ENCODE peak calls at places on chromosomes 1 and 21, in five cellular contexts. One of them, this sample, is unnamed.

GRCh38 chr1:159930634-159931033 is 5.3 kb upstream of the TAGLN2 start:
- DNase-seq in neural progenitor cell: no peak
- DNase-seq in H1: no peak
- DNase-seq in fibroblast of lung: no peak
- DNase-seq in H9: no peak
- DNase-seq in this sample: no peak

GRCh38 chr1:203985044-203985443 is 87.9 kb upstream of the SOX13 start:
- DNase-seq in fibroblast of lung: no peak
- DNase-seq in neural progenitor cell: peak
- DNase-seq in H9: peak
- DNase-seq in H1: peak
- DNase-seq in this sample: no peak

GRCh38 chr21:42766756-42767560 is 112.4 kb downstream of the WDR4 start:
- DNase-seq in H1: no peak
- DNase-seq in H9: no peak
- DNase-seq in fibroblast of lung: no peak
- DNase-seq in neural progenitor cell: no peak
- DNase-seq in this sample: no peak

GRCh38 chr21:39321424-39321823 is 8.0 kb upstream of the BRWD1 start:
- DNase-seq in neural progenitor cell: no peak
- DNase-seq in H1: no peak
- DNase-seq in fibroblast of lung: no peak
- DNase-seq in H9: no peak
- DNase-seq in this sample: no peak

GRCh38 chr1:16088996-16089395 is 15.5 kb upstream of the FAM131C start:
- DNase-seq in fibroblast of lung: peak
- DNase-seq in neural progenitor cell: no peak
- DNase-seq in H9: peak
- DNase-seq in H1: no peak
- DNase-seq in this sample: no peak

GRCh38 chr1:198118136-198118535 is 38.7 kb upstream of the NEK7 start:
- DNase-seq in H9: no peak
- DNase-seq in fibroblast of lung: peak
- DNase-seq in neural progenitor cell: no peak
- DNase-seq in H1: no peak
- DNase-seq in this sample: no peak

GRCh38 chr1:68703921-68704354 is 207.1 kb upstream of the DEPDC1 start:
- DNase-seq in neural progenitor cell: no peak
- DNase-seq in H9: no peak
- DNase-seq in H1: no peak
- DNase-seq in fibroblast of lung: no peak
- DNase-seq in this sample: no peak

GRCh38 chr1:38046333-38046883 is at the start of gene POU3F1:
- DNase-seq in fibroblast of lung: no peak
- DNase-seq in H9: no peak
- DNase-seq in H1: no peak
- DNase-seq in neural progenitor cell: peak
- DNase-seq in this sample: no peak

GRCh38 chr1:101002551-101002950 is 23.0 kb downstream of the DPH5 start:
- DNase-seq in H9: no peak
- DNase-seq in neural progenitor cell: no peak
- DNase-seq in H1: no peak
- DNase-seq in fibroblast of lung: no peak
- DNase-seq in this sample: no peak

GRCh38 chr1:94980909-94981252 is 54.0 kb upstream of the CNN3 start:
- DNase-seq in neural progenitor cell: no peak
- DNase-seq in fibroblast of lung: no peak
- DNase-seq in H9: no peak
- DNase-seq in H1: no peak
- DNase-seq in this sample: no peak

GRCh38 chr1:110348771-110349170 is 9.6 kb downstream of the RBM15 start:
- DNase-seq in neural progenitor cell: no peak
- DNase-seq in H1: no peak
- DNase-seq in fibroblast of lung: no peak
- DNase-seq in H9: no peak
- DNase-seq in this sample: no peak

GRCh38 chr1:217059401-217059800 is 336.2 kb upstream of the ESRRG start:
- DNase-seq in H1: no peak
- DNase-seq in neural progenitor cell: peak
- DNase-seq in fibroblast of lung: no peak
- DNase-seq in H9: peak
- DNase-seq in this sample: no peak

GRCh38 chr1:11245248-11245647 is 17.1 kb downstream of the MTOR start:
- DNase-seq in H1: no peak
- DNase-seq in H9: no peak
- DNase-seq in fibroblast of lung: no peak
- DNase-seq in neural progenitor cell: no peak
- DNase-seq in this sample: peak

GRCh38 chr1:70090875-70091274 is 114.5 kb downstream of the LRRC40 start:
- DNase-seq in fibroblast of lung: peak
- DNase-seq in H1: no peak
- DNase-seq in H9: no peak
- DNase-seq in neural progenitor cell: no peak
- DNase-seq in this sample: no peak

GRCh38 chr1:247156787-247157232 is 15.0 kb downstream of the ZNF124 start:
- DNase-seq in neural progenitor cell: no peak
- DNase-seq in fibroblast of lung: peak
- DNase-seq in H1: no peak
- DNase-seq in H9: no peak
- DNase-seq in this sample: no peak

GRCh38 chr1:19059773-19060172 is 103.3 kb upstream of the IFFO2 start:
- DNase-seq in H1: no peak
- DNase-seq in neural progenitor cell: no peak
- DNase-seq in fibroblast of lung: no peak
- DNase-seq in H9: no peak
- DNase-seq in this sample: no peak

DNA sequence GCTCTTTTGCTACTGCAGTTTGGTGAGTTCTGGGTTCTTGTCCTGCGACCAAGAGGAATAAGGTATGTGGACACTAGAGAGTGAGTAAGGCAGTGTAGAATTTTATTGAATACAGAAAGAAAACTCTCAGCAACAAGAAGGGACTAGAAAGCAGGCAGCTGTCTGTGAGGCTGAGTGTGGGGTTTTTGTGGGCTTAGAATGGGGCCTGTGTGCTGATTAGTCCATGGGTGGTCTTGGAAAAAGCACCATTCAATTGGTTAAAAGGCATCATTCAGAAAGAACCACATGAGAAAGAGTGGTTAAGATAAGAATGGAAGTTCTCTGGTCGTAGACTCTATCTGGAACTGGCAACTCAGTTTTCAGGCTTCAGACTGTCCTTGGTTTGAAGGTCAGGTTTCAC is 298.8 kb downstream of the TGFB2 start:
- DNase-seq in neural progenitor cell: peak
- DNase-seq in H1: no peak
- DNase-seq in fibroblast of lung: no peak
- DNase-seq in H9: no peak
- DNase-seq in this sample: no peak
- H2AFZ ChIP-seq in neural progenitor cell: no peak
- H2AFZ ChIP-seq in H1: peak
- H2AFZ ChIP-seq in fibroblast of lung: no peak
- H2AFZ ChIP-seq in H9: no peak
- H2AFZ ChIP-seq in this sample: no peak

DNA sequence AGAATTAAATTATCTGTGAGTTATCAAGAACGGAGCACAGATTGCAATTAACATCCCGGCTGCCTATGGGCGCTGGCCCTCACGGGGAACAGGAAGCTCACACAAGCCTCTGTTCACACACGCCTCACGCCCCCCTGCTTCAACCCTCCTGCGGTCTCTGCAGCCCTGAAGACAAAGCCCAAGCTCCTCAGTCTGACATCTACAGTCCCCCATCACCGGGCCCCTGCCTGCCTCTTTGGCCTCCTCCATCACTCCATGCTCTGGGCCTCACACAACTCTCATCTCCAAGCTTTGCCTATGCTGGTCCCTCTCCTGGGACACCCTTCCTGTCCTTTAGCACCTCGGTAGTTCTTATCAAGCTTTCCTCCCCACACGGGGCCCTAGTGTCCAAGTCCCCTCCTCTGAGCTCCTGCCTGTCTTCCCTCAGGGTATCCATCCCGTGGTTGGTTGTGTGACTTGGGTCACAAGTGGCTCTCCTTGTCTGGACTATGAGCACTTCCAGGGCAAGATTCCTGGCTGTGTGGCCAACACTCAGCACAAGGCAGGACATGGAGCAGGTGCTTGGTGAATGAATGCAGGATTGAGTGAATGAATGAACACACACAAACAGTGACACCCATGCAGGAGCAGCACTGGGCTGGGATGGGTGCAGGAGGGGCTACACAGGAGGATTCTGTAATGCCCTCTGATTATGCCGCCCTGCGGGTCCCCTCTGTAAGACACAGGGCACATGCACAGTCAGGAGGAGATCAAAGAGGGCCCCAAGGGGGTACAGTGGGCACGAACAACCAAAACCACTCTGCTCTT is 116.1 kb downstream of the DMRTB1 start:
- DNase-seq in H1: no peak
- DNase-seq in fibroblast of lung: no peak
- DNase-seq in H9: no peak
- DNase-seq in neural progenitor cell: peak
- DNase-seq in this sample: no peak
- H2AFZ ChIP-seq in H1: no peak
- H2AFZ ChIP-seq in fibroblast of lung: no peak
- H2AFZ ChIP-seq in H9: no peak
- H2AFZ ChIP-seq in neural progenitor cell: peak
- H2AFZ ChIP-seq in this sample: no peak

DNA sequence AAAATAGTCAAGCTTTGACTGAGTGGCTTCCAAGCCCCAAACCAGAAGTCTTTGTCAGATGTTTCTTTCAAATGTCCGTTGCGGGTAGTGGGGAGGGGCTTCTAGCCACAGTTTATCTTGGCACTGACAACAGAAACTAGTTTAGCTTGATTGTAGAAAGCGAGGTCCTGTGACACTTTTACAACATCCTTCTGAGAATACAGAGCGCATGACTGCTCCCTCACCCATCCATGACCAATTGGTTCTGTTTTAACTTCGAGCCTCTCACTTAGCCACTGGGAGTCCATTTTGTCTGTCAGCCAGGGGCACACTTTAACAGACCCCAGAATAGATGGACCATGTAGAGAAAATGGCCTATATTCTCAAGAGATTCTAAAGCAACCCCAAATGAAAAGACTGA is 199.2 kb upstream of the ST6GALNAC5 start:
- DNase-seq in H9: no peak
- DNase-seq in neural progenitor cell: no peak
- DNase-seq in H1: no peak
- DNase-seq in fibroblast of lung: peak
- DNase-seq in this sample: no peak
- H2AFZ ChIP-seq in H9: no peak
- H2AFZ ChIP-seq in neural progenitor cell: peak
- H2AFZ ChIP-seq in H1: peak
- H2AFZ ChIP-seq in fibroblast of lung: no peak
- H2AFZ ChIP-seq in this sample: no peak

GRCh38 chr1:82269466-82269865 is 468.7 kb downstream of the ADGRL2 start:
- DNase-seq in H1: no peak
- DNase-seq in H9: no peak
- DNase-seq in neural progenitor cell: no peak
- DNase-seq in fibroblast of lung: peak
- DNase-seq in this sample: no peak
- H2AFZ ChIP-seq in H1: no peak
- H2AFZ ChIP-seq in H9: no peak
- H2AFZ ChIP-seq in neural progenitor cell: peak
- H2AFZ ChIP-seq in fibroblast of lung: no peak
- H2AFZ ChIP-seq in this sample: no peak

DNA sequence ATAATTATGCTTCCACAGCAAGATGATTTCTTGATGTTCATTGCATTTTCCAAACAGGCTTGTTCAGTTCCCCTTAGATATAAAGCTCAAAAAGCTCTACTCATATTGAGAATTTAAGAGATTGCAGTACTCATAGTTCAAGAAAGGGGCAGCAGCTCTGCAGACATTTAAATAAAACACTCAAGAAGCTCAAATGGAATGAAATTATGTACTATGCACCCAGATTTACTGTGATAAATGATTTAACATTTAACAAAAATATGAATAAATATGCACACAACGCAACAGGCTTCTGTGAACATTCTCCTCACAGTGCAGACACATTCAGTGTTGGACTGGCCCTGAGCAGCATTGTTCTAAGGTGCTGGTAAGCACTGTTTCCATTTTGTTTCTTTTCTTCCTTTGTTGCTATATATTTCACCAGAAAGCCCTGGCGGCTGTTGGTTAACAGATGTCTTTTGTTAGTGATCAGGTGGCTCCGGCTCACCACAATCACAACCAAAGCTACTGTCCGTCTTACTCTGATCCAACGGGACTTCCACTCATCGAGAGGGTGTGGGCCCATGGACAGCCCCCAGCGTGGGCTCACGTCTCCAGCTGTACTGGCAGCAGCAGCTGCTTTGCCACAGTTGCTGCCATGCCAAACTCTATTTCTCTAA is 1440.3 kb downstream of the NCAM2 start:
- DNase-seq in fibroblast of lung: no peak
- DNase-seq in H1: no peak
- DNase-seq in neural progenitor cell: no peak
- DNase-seq in H9: no peak
- DNase-seq in this sample: no peak
- H2AFZ ChIP-seq in fibroblast of lung: no peak
- H2AFZ ChIP-seq in H1: no peak
- H2AFZ ChIP-seq in neural progenitor cell: peak
- H2AFZ ChIP-seq in H9: no peak
- H2AFZ ChIP-seq in this sample: peak

DNA sequence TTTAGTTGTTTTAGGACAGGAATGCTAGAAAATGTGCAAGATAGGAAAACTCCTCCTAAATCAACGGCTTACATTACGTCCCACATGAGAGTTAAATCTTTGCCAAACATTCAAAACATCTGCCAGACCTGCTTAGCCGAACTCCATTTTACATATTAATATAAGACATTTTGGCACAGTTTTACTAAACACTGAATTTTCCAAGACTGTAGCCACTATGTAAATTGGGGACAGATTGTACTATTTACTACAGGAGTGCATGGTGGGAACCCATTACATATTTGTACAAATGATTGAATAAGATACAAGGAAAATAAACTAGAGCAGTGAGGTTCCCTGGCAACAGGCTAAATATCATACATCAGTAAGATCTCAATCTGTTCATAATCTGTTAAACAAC is 1234.4 kb downstream of the KCNT2 start:
- DNase-seq in fibroblast of lung: peak
- DNase-seq in neural progenitor cell: no peak
- DNase-seq in H1: no peak
- DNase-seq in H9: no peak
- DNase-seq in this sample: no peak
- H2AFZ ChIP-seq in fibroblast of lung: no peak
- H2AFZ ChIP-seq in neural progenitor cell: no peak
- H2AFZ ChIP-seq in H1: no peak
- H2AFZ ChIP-seq in H9: no peak
- H2AFZ ChIP-seq in this sample: no peak

This sample was measured in MM.1S.